ENCODE peak calls at places on chromosomes 12 and 14, in ten cellular contexts. P is AG09309, O is progenitor cell of endocrine pancreas, U is GM10248, M is B cell, B is ovary, Y is spleen, W is WTC11, F is left lung, R is HFF-Myc. N is an unnamed sample.

GRCh38 chr12:107131832-107132616 is 38.7 kb upstream of the CRY1 start:
- DNase-seq in P (no peak), U (peak), Y (no peak), M (peak), O (peak), F (no peak), W (no peak), R (peak), B (no peak), N (no peak)

GRCh38 chr12:94205738-94206310 is 57.4 kb downstream of the PLXNC1 start:
- DNase-seq in O (no peak), R (no peak), P (no peak), U (no peak), W (no peak), Y (no peak), B (no peak), M (no peak), F (no peak), N (no peak)

GRCh38 chr14:94545131-94545841 is 16.0 kb upstream of the SERPINA4 start:
- DNase-seq in F (no peak), U (no peak), R (no peak), W (no peak), P (no peak), Y (no peak), M (no peak), B (no peak), O (no peak), N (no peak)

GRCh38 chr14:34629344-34629656 is 648 bp downstream of the SNX6 start:
- DNase-seq in W (no peak), R (no peak), Y (no peak), U (no peak), P (no peak), F (no peak), M (no peak), B (no peak), O (peak), N (no peak)

GRCh38 chr12:10339441-10339840 is 31.8 kb downstream of the KLRD1 start:
- DNase-seq in R (no peak), B (no peak), U (no peak), M (no peak), Y (no peak), P (no peak), O (no peak), W (no peak), F (no peak), N (no peak)

GRCh38 chr14:39015360-39015961 is 87.6 kb downstream of the SEC23A start:
- DNase-seq in U (peak), O (no peak), P (peak), W (peak), F (no peak), R (peak), B (no peak), M (peak), Y (no peak), N (no peak)

GRCh38 chr12:94879542-94879941 is 124.0 kb downstream of the NDUFA12 start:
- DNase-seq in W (peak), B (no peak), M (peak), U (no peak), R (peak), F (no peak), O (no peak), Y (no peak), P (no peak), N (no peak)

GRCh38 chr12:12585115-12585862 is 22.6 kb upstream of the DUSP16 start:
- DNase-seq in W (no peak), M (no peak), P (no peak), U (no peak), B (no peak), R (no peak), O (no peak), Y (no peak), F (no peak), N (no peak)

GRCh38 chr14:101444116-101444515 is 117.2 kb upstream of the DIO3 start:
- DNase-seq in U (no peak), Y (no peak), P (peak), W (no peak), F (no peak), R (no peak), O (no peak), M (no peak), B (no peak), N (no peak)

GRCh38 chr12:41439134-41439533 is 251.0 kb downstream of the PDZRN4 start:
- DNase-seq in Y (no peak), R (no peak), F (no peak), W (no peak), P (no peak), U (no peak), B (no peak), M (no peak), O (no peak), N (no peak)

GRCh38 chr12:68521321-68521839 is 89.3 kb upstream of the RAP1B start:
- DNase-seq in M (no peak), U (no peak), R (no peak), F (no peak), W (no peak), O (no peak), P (peak), B (no peak), Y (no peak), N (no peak)

GRCh38 chr12:123270380-123271181 is 1.1 kb downstream of the CDK2AP1 start:
- DNase-seq in F (peak), M (no peak), B (peak), R (no peak), Y (peak), P (peak), W (no peak), O (no peak), U (peak), N (peak)

GRCh38 chr12:11862794-11863193 is 207.9 kb upstream of the BCL2L14 start:
- DNase-seq in R (no peak), U (peak), O (no peak), B (no peak), M (no peak), Y (no peak), F (no peak), W (no peak), P (no peak), N (no peak)

GRCh38 chr14:61889914-61890351 is 127.7 kb downstream of the SNAPC1 start:
- DNase-seq in P (no peak), R (no peak), Y (no peak), M (peak), U (peak), B (no peak), O (no peak), W (no peak), F (no peak), N (no peak)
- TF ChIP-seq CTCF in P (no peak), R (no peak), Y (peak), M (peak), U (no peak), B (no peak), O (peak), W (peak), F (no peak), N (peak)

GRCh38 chr12:53752651-53753050 is 872 bp upstream of the CISTR start:
- DNase-seq in W (no peak), M (no peak), P (no peak), F (no peak), B (no peak), U (no peak), O (no peak), Y (no peak), R (no peak), N (no peak)

GRCh38 chr12:53751336-53752191 is at the start of gene CISTR:
- DNase-seq in O (no peak), P (no peak), Y (peak), B (peak), W (peak), M (peak), R (no peak), F (peak), U (peak), N (no peak)

GRCh38 chr12:53752192-53752601 is 418 bp upstream of the CISTR start:
- DNase-seq in B (no peak), M (no peak), W (no peak), P (no peak), O (no peak), Y (no peak), R (no peak), U (no peak), F (no peak), N (no peak)

GRCh38 chr12:53749986-53750811 is 1.6 kb downstream of the CISTR start:
- DNase-seq in B (no peak), U (no peak), P (no peak), M (no peak), Y (no peak), W (no peak), F (no peak), O (no peak), R (no peak), N (no peak)

GRCh38 chr12:53750812-53751335 is 905 bp downstream of the CISTR start:
- DNase-seq in R (no peak), F (no peak), W (peak), M (peak), P (no peak), B (peak), O (no peak), U (peak), Y (peak), N (no peak)
- TF ChIP-seq CTCF in R (no peak), F (no peak), W (no peak), M (no peak), P (no peak), B (no peak), O (no peak), U (no peak), Y (no peak), N (no peak)

GRCh38 chr14:49461529-49462401 is 124.4 kb downstream of the RPS29 start:
- DNase-seq in B (no peak), Y (no peak), M (peak), W (peak), F (no peak), O (no peak), P (peak), R (peak), U (peak), N (no peak)

GRCh38 chr14:49460647-49461046 is 125.5 kb downstream of the RPS29 start:
- DNase-seq in W (no peak), P (no peak), M (no peak), F (no peak), U (no peak), O (no peak), Y (no peak), B (no peak), R (no peak), N (no peak)

GRCh38 chr14:49463146-49463545 is 123.0 kb downstream of the RPS29 start:
- DNase-seq in F (no peak), M (no peak), U (no peak), P (no peak), O (no peak), W (no peak), B (no peak), R (no peak), Y (no peak), N (no peak)

GRCh38 chr14:49467091-49467490 is 119.1 kb downstream of the RPS29 start:
- DNase-seq in O (no peak), M (no peak), R (no peak), P (no peak), U (no peak), B (no peak), W (no peak), Y (no peak), F (no peak), N (no peak)

GRCh38 chr14:49464885-49465284 is 121.3 kb downstream of the RPS29 start:
- DNase-seq in U (no peak), F (no peak), P (no peak), B (no peak), Y (no peak), M (no peak), W (peak), O (no peak), R (no peak), N (no peak)
- TF ChIP-seq CTCF in U (no peak), F (no peak), P (no peak), B (no peak), Y (no peak), M (no peak), W (peak), O (peak), R (peak), N (peak)

GRCh38 chr12:3761116-3761770 is 8.3 kb upstream of the CRACR2A start:
- DNase-seq in O (no peak), W (no peak), U (no peak), P (no peak), R (no peak), Y (no peak), F (no peak), B (no peak), M (no peak), N (no peak)
- TF ChIP-seq CTCF in O (no peak), W (no peak), U (no peak), P (no peak), R (no peak), Y (no peak), F (no peak), B (no peak), M (no peak), N (no peak)

DNA sequence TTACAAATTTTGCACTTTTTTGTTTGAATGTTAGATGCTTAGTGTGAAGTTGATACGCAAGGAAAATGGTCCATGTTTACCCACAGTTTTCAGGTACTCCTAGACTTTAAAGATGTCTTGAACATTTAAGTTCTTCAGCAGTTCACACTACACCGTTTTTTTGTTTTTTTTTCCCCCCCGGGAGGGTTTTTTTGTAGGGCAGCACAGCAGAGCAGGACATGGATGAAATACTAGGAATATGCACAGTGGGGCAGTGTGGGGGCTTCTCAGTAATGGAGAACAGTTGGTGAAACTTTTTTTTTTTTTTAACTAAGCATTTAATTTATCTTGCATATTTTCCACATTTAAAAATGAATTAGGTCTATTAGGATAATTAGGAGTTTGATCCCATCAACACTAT is 4.9 kb downstream of the RAN start:
- DNase-seq in M (no peak), Y (no peak), R (no peak), B (no peak), U (no peak), O (no peak), P (no peak), F (no peak), W (no peak), N (no peak)
- TF ChIP-seq CTCF in M (no peak), Y (no peak), R (no peak), B (no peak), U (no peak), O (peak), P (no peak), F (no peak), W (no peak), N (peak)